ENCODE peak calls at places on chromosomes 12 and 14, in eight cellular contexts. One of them, this sample, is unnamed.
A peak's percentile ranks its signal among the peaks of the same experiment; 100 is the strongest.

GRCh38 chr12:57834086-57834876 is 12.2 kb downstream of the CTDSP2 start:
- DNase-seq in breast epithelium: no peak
- DNase-seq in cardiac muscle cell: no peak
- DNase-seq in heart left ventricle: no peak
- DNase-seq in fibroblast of lung: no peak
- DNase-seq in neural progenitor cell: peak; percentile 86
- DNase-seq in GM12878: no peak
- DNase-seq in heart right ventricle: no peak
- DNase-seq in this sample: no peak

GRCh38 chr12:42468341-42468821 is 121.2 kb downstream of the PRICKLE1 start:
- DNase-seq in breast epithelium: no peak
- DNase-seq in cardiac muscle cell: no peak
- DNase-seq in heart left ventricle: peak; percentile 57
- DNase-seq in fibroblast of lung: peak; percentile 62
- DNase-seq in neural progenitor cell: no peak
- DNase-seq in GM12878: peak; percentile 45
- DNase-seq in heart right ventricle: peak; percentile 69
- DNase-seq in this sample: no peak

GRCh38 chr14:80216818-80217217 is 5.5 kb upstream of the DIO2 start:
- DNase-seq in breast epithelium: no peak
- DNase-seq in cardiac muscle cell: no peak
- DNase-seq in heart left ventricle: no peak
- DNase-seq in fibroblast of lung: peak; percentile 50
- DNase-seq in neural progenitor cell: no peak
- DNase-seq in GM12878: no peak
- DNase-seq in heart right ventricle: no peak
- DNase-seq in this sample: no peak

GRCh38 chr12:28489256-28489655 is 299.0 kb downstream of the CCDC91 start:
- DNase-seq in breast epithelium: no peak
- DNase-seq in cardiac muscle cell: no peak
- DNase-seq in heart left ventricle: no peak
- DNase-seq in fibroblast of lung: peak; percentile 78
- DNase-seq in neural progenitor cell: no peak
- DNase-seq in GM12878: no peak
- DNase-seq in heart right ventricle: no peak
- DNase-seq in this sample: no peak

GRCh38 chr12:27539191-27539631 is 15.2 kb downstream of the PPFIBP1 start:
- DNase-seq in breast epithelium: no peak
- DNase-seq in cardiac muscle cell: no peak
- DNase-seq in heart left ventricle: no peak
- DNase-seq in fibroblast of lung: no peak
- DNase-seq in neural progenitor cell: no peak
- DNase-seq in GM12878: no peak
- DNase-seq in heart right ventricle: no peak
- DNase-seq in this sample: no peak

GRCh38 chr12:64320611-64321010 is 69.9 kb downstream of the C12orf56 start:
- DNase-seq in breast epithelium: no peak
- DNase-seq in cardiac muscle cell: no peak
- DNase-seq in heart left ventricle: no peak
- DNase-seq in fibroblast of lung: no peak
- DNase-seq in neural progenitor cell: no peak
- DNase-seq in GM12878: no peak
- DNase-seq in heart right ventricle: no peak
- DNase-seq in this sample: no peak

GRCh38 chr14:79730911-79731310 is 480.4 kb downstream of the DIO2 start:
- DNase-seq in breast epithelium: no peak
- DNase-seq in cardiac muscle cell: no peak
- DNase-seq in heart left ventricle: no peak
- DNase-seq in fibroblast of lung: peak; percentile 80
- DNase-seq in neural progenitor cell: no peak
- DNase-seq in GM12878: no peak
- DNase-seq in heart right ventricle: no peak
- DNase-seq in this sample: no peak

GRCh38 chr14:51873221-51873893 is 12.9 kb downstream of the GNG2 start:
- DNase-seq in breast epithelium: no peak
- DNase-seq in cardiac muscle cell: no peak
- DNase-seq in heart left ventricle: no peak
- DNase-seq in fibroblast of lung: peak; percentile 96
- DNase-seq in neural progenitor cell: no peak
- DNase-seq in GM12878: peak; percentile 94
- DNase-seq in heart right ventricle: no peak
- DNase-seq in this sample: no peak

GRCh38 chr12:4934651-4935050 is 24.9 kb downstream of the KCNA1 start:
- DNase-seq in breast epithelium: no peak
- DNase-seq in cardiac muscle cell: no peak
- DNase-seq in heart left ventricle: no peak
- DNase-seq in fibroblast of lung: peak; percentile 45
- DNase-seq in neural progenitor cell: no peak
- DNase-seq in GM12878: no peak
- DNase-seq in heart right ventricle: no peak
- DNase-seq in this sample: no peak

GRCh38 chr14:75822522-75823288 is 159.1 kb downstream of the TGFB3 start:
- DNase-seq in breast epithelium: no peak
- DNase-seq in cardiac muscle cell: no peak
- DNase-seq in heart left ventricle: peak; percentile 34
- DNase-seq in fibroblast of lung: peak; percentile 93
- DNase-seq in neural progenitor cell: no peak
- DNase-seq in GM12878: no peak
- DNase-seq in heart right ventricle: no peak
- DNase-seq in this sample: no peak

GRCh38 chr12:60333461-60333860 is 737.6 kb downstream of the SLC16A7 start:
- DNase-seq in breast epithelium: no peak
- DNase-seq in cardiac muscle cell: no peak
- DNase-seq in heart left ventricle: no peak
- DNase-seq in fibroblast of lung: peak; percentile 5
- DNase-seq in neural progenitor cell: no peak
- DNase-seq in GM12878: no peak
- DNase-seq in heart right ventricle: no peak
- DNase-seq in this sample: no peak

GRCh38 chr12:80187660-80188090 is 88.3 kb downstream of the OTOGL start:
- DNase-seq in breast epithelium: no peak
- DNase-seq in cardiac muscle cell: peak; percentile 78
- DNase-seq in heart left ventricle: peak; percentile 67
- DNase-seq in fibroblast of lung: peak; percentile 67
- DNase-seq in neural progenitor cell: no peak
- DNase-seq in GM12878: peak; percentile 40
- DNase-seq in heart right ventricle: peak; percentile 77
- DNase-seq in this sample: no peak

DNA sequence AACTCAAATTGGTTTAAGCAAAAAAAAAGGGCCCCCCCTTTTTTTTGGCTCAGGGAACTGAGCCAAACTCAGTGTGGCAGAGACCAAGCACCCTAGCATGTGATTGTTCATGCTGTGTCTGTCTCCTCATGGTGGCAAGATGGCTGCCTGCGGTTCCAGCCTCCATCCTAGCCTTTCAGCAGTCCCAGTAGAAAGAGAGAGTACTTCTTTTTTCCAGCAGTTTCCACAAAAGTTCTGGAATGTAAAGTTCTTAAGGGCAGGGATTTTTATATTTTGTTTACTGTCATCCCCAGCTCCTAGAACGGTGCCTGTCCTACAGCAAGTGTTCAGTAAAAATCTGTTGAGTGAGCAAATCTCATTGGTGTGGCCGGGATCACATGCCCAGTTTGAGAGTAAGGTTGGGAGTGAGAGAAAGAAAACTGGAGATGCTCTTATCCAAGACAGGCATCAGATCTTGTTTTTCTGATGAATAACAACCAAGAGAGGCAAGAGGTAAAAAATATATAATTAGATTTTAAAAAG is 22.5 kb downstream of the CHST11 start:
- DNase-seq in breast epithelium: no peak
- DNase-seq in cardiac muscle cell: no peak
- DNase-seq in heart left ventricle: no peak
- DNase-seq in fibroblast of lung: no peak
- DNase-seq in neural progenitor cell: no peak
- DNase-seq in GM12878: no peak
- DNase-seq in heart right ventricle: no peak
- DNase-seq in this sample: no peak
- H3K4me1 ChIP-seq in breast epithelium: no peaks in the 10 kb centered on the region
- H3K4me1 ChIP-seq in cardiac muscle cell: no peaks in the 10 kb centered on the region
- H3K4me1 ChIP-seq in heart left ventricle: no peaks in the 10 kb centered on the region
- H3K4me1 ChIP-seq in fibroblast of lung: peaks cover 3% of the 10 kb centered on the region
- H3K4me1 ChIP-seq in neural progenitor cell: peaks cover 11% of the 10 kb centered on the region
- H3K4me1 ChIP-seq in GM12878: peaks cover 36% of the 10 kb centered on the region
- H3K4me1 ChIP-seq in heart right ventricle: no peaks in the 10 kb centered on the region
- H3K4me1 ChIP-seq in this sample: peaks cover 7% of the 10 kb centered on the region

GRCh38 chr14:68300608-68301007 is 481.0 kb downstream of the RAD51B start:
- DNase-seq in breast epithelium: no peak
- DNase-seq in cardiac muscle cell: no peak
- DNase-seq in heart left ventricle: no peak
- DNase-seq in fibroblast of lung: no peak
- DNase-seq in neural progenitor cell: no peak
- DNase-seq in GM12878: no peak
- DNase-seq in heart right ventricle: no peak
- DNase-seq in this sample: no peak

GRCh38 chr14:68297011-68297410 is 477.4 kb downstream of the RAD51B start:
- DNase-seq in breast epithelium: no peak
- DNase-seq in cardiac muscle cell: no peak
- DNase-seq in heart left ventricle: no peak
- DNase-seq in fibroblast of lung: no peak
- DNase-seq in neural progenitor cell: no peak
- DNase-seq in GM12878: no peak
- DNase-seq in heart right ventricle: no peak
- DNase-seq in this sample: no peak

GRCh38 chr14:68293404-68293803 is 473.8 kb downstream of the RAD51B start:
- DNase-seq in breast epithelium: no peak
- DNase-seq in cardiac muscle cell: no peak
- DNase-seq in heart left ventricle: no peak
- DNase-seq in fibroblast of lung: no peak
- DNase-seq in neural progenitor cell: no peak
- DNase-seq in GM12878: no peak
- DNase-seq in heart right ventricle: no peak
- DNase-seq in this sample: no peak

GRCh38 chr14:68295316-68295816 is 475.8 kb downstream of the RAD51B start:
- DNase-seq in breast epithelium: no peak
- DNase-seq in cardiac muscle cell: peak; percentile 55
- DNase-seq in heart left ventricle: peak; percentile 35
- DNase-seq in fibroblast of lung: no peak
- DNase-seq in neural progenitor cell: peak; percentile 39
- DNase-seq in GM12878: no peak
- DNase-seq in heart right ventricle: peak; percentile 49
- DNase-seq in this sample: peak; percentile 30

DNA sequence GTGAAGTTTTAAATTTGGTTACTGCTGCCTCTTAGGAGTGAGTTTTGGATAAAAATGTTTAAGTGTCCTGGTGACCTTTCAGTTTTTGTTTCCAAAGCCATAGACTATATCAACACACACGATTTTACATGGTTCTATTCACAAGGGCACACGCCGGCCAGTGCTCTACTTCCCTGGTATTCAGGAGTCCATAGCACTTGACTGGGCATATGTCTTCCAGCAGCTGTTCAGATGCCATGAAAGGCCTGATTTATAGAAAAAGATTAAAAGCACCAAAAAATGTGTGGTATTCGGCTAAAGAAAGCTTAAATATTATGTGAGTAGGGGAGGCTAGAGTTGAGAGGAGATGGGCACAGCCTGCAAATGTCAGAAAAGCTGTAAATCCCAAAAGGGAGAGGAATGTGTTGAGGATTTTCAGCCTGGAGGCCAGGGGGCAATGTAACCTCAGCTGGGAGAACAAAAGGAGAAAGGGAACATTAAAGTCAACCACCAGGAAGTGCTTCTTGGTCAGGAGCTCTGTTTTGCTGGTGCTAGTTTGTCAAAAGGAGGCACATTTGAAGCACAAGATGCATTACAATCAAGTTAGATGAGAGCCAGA is 478.4 kb downstream of the RAD51B start:
- DNase-seq in breast epithelium: no peak
- DNase-seq in cardiac muscle cell: no peak
- DNase-seq in heart left ventricle: no peak
- DNase-seq in fibroblast of lung: peak; percentile 35
- DNase-seq in neural progenitor cell: peak; percentile 39
- DNase-seq in GM12878: no peak
- DNase-seq in heart right ventricle: no peak
- DNase-seq in this sample: no peak
- TF ChIP-seq CTCF in breast epithelium: no peak
- TF ChIP-seq CTCF in cardiac muscle cell: peak; percentile 45
- TF ChIP-seq CTCF in heart left ventricle: no peak
- TF ChIP-seq CTCF in fibroblast of lung: peak; percentile 42
- TF ChIP-seq CTCF in neural progenitor cell: peak; percentile 26
- TF ChIP-seq CTCF in GM12878: no peak
- TF ChIP-seq CTCF in heart right ventricle: no peak
- TF ChIP-seq CTCF in this sample: no peak

GRCh38 chr12:34373926-34374325 is 351.6 kb downstream of the ALG10 start:
- DNase-seq in breast epithelium: no peak
- DNase-seq in cardiac muscle cell: no peak
- DNase-seq in heart left ventricle: no peak
- DNase-seq in fibroblast of lung: no peak
- DNase-seq in neural progenitor cell: no peak
- DNase-seq in GM12878: no peak
- DNase-seq in heart right ventricle: no peak
- DNase-seq in this sample: no peak
- H3K9me3 ChIP-seq in breast epithelium: peaks cover 87% of the 10 kb centered on the region
- H3K9me3 ChIP-seq in cardiac muscle cell: no peaks in the 10 kb centered on the region
- H3K9me3 ChIP-seq in heart left ventricle: peaks cover 24% of the 10 kb centered on the region
- H3K9me3 ChIP-seq in fibroblast of lung: no peaks in the 10 kb centered on the region
- H3K9me3 ChIP-seq in neural progenitor cell: no peaks in the 10 kb centered on the region
- H3K9me3 ChIP-seq in GM12878: no peaks in the 10 kb centered on the region
- H3K9me3 ChIP-seq in heart right ventricle: no peaks in the 10 kb centered on the region
- H3K9me3 ChIP-seq in this sample: no peaks in the 10 kb centered on the region

DNA sequence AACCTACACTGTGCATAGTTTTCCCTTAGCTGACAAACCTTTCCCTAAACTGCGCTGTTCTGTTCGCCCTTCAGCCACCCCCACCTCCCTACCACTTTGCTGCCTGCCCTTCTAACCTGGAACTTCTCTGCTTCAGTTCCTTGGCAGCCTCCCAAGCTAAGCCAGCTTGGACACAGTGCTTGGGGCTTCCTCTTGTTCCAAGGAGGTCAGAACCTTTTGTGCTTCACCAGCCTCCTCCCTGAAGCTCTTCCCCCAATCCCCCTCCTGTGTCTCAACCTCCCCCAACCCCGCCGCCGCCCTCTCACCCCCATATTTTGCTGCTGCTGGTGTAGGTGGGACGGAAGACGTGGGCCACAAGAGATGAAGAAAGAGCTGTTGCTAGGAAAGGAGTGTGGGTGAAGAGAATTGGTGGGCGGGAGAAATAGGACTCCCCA is 8.1 kb upstream of the RIC8B start:
- DNase-seq in breast epithelium: no peak
- DNase-seq in cardiac muscle cell: no peak
- DNase-seq in heart left ventricle: peak; percentile 72
- DNase-seq in fibroblast of lung: peak; percentile 16
- DNase-seq in neural progenitor cell: no peak
- DNase-seq in GM12878: no peak
- DNase-seq in heart right ventricle: peak; percentile 44
- DNase-seq in this sample: no peak
- H3K4me1 ChIP-seq in breast epithelium: no peaks in the 10 kb centered on the region
- H3K4me1 ChIP-seq in cardiac muscle cell: peaks cover 31% of the 10 kb centered on the region
- H3K4me1 ChIP-seq in heart left ventricle: peaks cover 22% of the 10 kb centered on the region
- H3K4me1 ChIP-seq in fibroblast of lung: no peaks in the 10 kb centered on the region
- H3K4me1 ChIP-seq in neural progenitor cell: peaks cover 51% of the 10 kb centered on the region
- H3K4me1 ChIP-seq in GM12878: peaks cover 15% of the 10 kb centered on the region
- H3K4me1 ChIP-seq in heart right ventricle: no peaks in the 10 kb centered on the region
- H3K4me1 ChIP-seq in this sample: no peaks in the 10 kb centered on the region

This sample was measured in BE2C.